ENCODE peak calls at places on chromosomes 5 and 9, in seven cellular contexts. A, N, T, C, K, M and B are unnamed samples.

GRCh38 chr9:130535818-130536521 is 43.4 kb upstream of the FUBP3 start:
- DNase-seq in A (no peak), N (no peak), T (no peak), C (peak; percentile 25), K (peak; percentile 90), M (no peak), B (no peak)

GRCh38 chr5:87826507-87826906 is 413.8 kb upstream of the CCNH start:
- DNase-seq in A (no peak), N (no peak), T (no peak), C (no peak), K (no peak), M (no peak), B (no peak)

GRCh38 chr5:61638476-61638875 is 306.4 kb downstream of the ZSWIM6 start:
- DNase-seq in A (no peak), N (no peak), T (no peak), C (no peak), K (no peak), M (no peak), B (no peak)

GRCh38 chr9:126207256-126207655 is 119.4 kb upstream of the MVB12B start:
- DNase-seq in A (no peak), N (no peak), T (no peak), C (no peak), K (no peak), M (no peak), B (no peak)

GRCh38 chr5:92605591-92605990 is 975.4 kb downstream of the NR2F1-AS1 start:
- DNase-seq in A (no peak), N (no peak), T (peak; percentile 30), C (no peak), K (no peak), M (no peak), B (no peak)

GRCh38 chr5:149745-150450 is 41.4 kb upstream of the LRRC14B start:
- DNase-seq in A (no peak), N (no peak), T (no peak), C (no peak), K (no peak), M (no peak), B (no peak)

GRCh38 chr5:56011835-56012234 is 17.1 kb upstream of the IL6ST start:
- DNase-seq in A (no peak), N (no peak), T (no peak), C (no peak), K (no peak), M (no peak), B (no peak)

GRCh38 chr5:172868924-172869565 is 35.0 kb downstream of the ERGIC1 start:
- DNase-seq in A (no peak), N (peak; percentile 21), T (peak; percentile 39), C (peak; percentile 64), K (peak; percentile 44), M (no peak), B (peak; percentile 36)

GRCh38 chr5:7529880-7530279 is 133.9 kb downstream of the ADCY2 start:
- DNase-seq in A (no peak), N (no peak), T (no peak), C (no peak), K (no peak), M (no peak), B (peak; percentile 20)

GRCh38 chr9:91212592-91213243 is 149.0 kb downstream of the AUH start:
- DNase-seq in A (no peak), N (no peak), T (no peak), C (no peak), K (no peak), M (no peak), B (no peak)

GRCh38 chr5:57441557-57441956 is 41.1 kb downstream of the ACTBL2 start:
- DNase-seq in A (no peak), N (no peak), T (no peak), C (no peak), K (peak; percentile 79), M (no peak), B (no peak)

GRCh38 chr5:132190161-132190817 is 37.4 kb downstream of the P4HA2 start:
- DNase-seq in A (no peak), N (peak; percentile 51), T (peak; percentile 87), C (peak; percentile 76), K (peak; percentile 85), M (no peak), B (peak; percentile 16)

GRCh38 chr5:33854733-33855151 is 37.0 kb downstream of the ADAMTS12 start:
- DNase-seq in A (no peak), N (no peak), T (no peak), C (peak; percentile 55), K (no peak), M (no peak), B (no peak)

GRCh38 chr9:95641591-95641990 is 124.8 kb upstream of the PTCH1 start:
- DNase-seq in A (no peak), N (no peak), T (no peak), C (no peak), K (peak; percentile 9), M (no peak), B (no peak)

GRCh38 chr5:171575808-171576207 is 156.4 kb downstream of the FGF18 start:
- DNase-seq in A (no peak), N (no peak), T (no peak), C (no peak), K (no peak), M (no peak), B (no peak)

GRCh38 chr5:170293273-170293672 is 4.3 kb downstream of the LCP2 start:
- DNase-seq in A (no peak), N (no peak), T (no peak), C (no peak), K (no peak), M (peak; percentile 87), B (no peak)

GRCh38 chr9:132592451-132592850 is 10.0 kb downstream of the BARHL1 start:
- DNase-seq in A (no peak), N (no peak), T (no peak), C (no peak), K (no peak), M (no peak), B (no peak)

GRCh38 chr9:114086607-114087006 is 8.5 kb upstream of the AMBP start:
- DNase-seq in A (peak; percentile 11), N (no peak), T (no peak), C (no peak), K (no peak), M (no peak), B (no peak)
- TF ChIP-seq JUND in A (no peak), N (no peak), T (no peak), C (no peak), K (no peak), M (no peak), B (no peak)

GRCh38 chr5:160162910-160163309 is 43.7 kb upstream of the PWWP2A start:
- DNase-seq in A (no peak), N (no peak), T (no peak), C (no peak), K (no peak), M (no peak), B (no peak)
- TF ChIP-seq JUND in A (no peak), N (no peak), T (no peak), C (no peak), K (no peak), M (no peak), B (no peak)

DNA sequence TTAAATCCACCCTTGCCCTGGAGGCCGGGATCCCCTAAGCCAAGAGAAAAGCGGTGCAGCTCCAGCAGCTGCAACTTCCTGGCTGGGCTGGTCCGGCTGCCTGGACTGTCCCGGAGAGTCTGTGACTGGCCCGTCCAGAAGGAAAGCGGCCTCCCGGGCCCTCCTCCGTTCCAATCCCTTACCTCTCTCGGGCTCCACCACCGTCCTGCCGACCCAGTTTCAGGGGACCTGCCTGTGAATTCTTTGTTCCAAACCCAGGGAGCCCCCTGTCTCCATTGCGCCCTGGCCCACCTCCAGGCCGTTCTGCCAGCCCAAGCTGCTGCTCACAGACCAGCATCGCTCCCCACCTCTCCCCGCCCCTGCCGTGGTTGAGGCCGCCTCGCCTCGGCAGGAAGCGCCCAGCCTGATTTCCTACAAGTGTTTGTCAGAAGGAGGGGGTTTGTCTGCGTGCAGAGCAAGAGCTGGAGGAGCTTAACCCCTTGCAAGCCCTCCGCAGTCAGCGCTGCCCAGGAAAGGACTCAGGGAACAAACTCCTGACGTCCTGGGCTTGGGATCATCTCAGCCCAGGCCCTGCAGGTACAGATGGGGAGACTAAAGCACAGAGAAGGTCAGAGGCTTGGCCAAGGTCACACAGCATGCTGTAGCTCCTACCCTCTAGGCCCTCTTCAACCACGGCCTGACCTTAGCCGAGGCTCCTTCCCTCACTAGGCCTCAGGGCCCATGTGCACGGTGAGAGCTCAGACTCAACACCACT is at the start of gene AKNA:
- DNase-seq in A (peak; percentile 71), N (no peak), T (no peak), C (no peak), K (no peak), M (no peak), B (no peak)
- TF ChIP-seq JUND in A (no peak), N (no peak), T (no peak), C (no peak), K (no peak), M (no peak), B (no peak)

DNA sequence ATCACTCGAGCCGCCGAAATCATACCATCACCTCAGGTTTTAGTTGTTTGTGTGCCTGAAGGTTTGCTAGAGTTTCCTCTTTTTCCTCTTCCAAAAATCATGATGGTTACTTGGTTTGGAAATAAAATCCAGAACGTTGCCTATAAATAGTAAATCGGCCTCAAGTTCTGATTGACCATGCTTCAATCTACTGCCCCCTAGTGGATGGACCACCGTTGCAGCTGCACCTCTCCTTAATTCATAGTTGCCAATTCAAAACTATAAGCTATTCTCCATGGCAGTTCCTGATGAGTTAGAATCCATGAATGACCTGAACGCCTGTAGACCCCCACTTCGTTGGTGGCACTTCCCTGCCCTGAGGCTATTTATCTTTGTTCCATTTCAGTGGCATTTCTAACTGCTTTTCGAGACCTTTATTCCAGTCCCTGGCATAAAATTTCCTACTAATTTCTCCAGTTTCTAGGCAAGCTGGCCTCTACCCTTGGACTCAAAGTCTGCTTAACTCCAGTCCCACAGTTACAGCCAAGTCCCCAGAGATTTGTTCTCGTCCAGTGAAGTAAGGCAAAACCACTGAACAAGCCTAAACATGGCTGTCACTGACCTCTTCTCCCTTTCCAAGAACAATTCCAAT is 422.6 kb downstream of the EFNA5 start:
- DNase-seq in A (peak; percentile 87), N (peak; percentile 53), T (peak; percentile 40), C (no peak), K (peak; percentile 44), M (peak; percentile 13), B (peak; percentile 72)
- TF ChIP-seq JUND in A (no peak), N (no peak), T (no peak), C (no peak), K (no peak), M (no peak), B (no peak)

DNA sequence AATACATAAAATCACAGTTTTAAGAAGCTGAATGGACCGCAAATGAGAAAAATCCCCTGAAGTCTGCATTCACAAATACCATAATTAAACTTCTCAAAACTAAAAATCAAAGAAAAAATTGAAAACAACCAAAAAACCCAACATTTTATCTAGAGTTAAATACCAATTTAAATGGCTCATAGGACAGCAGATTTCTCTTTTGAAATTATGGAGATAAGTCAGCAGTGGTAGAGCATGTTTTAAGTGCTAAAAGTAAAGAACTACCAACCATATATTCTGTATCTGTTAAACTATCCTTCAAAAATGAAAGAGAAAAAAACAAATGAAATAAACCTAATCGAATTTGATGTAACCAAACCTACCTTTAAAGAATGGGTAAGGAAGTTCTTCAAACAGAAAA is 862.8 kb downstream of the TAF11L14 start:
- DNase-seq in A (no peak), N (no peak), T (no peak), C (no peak), K (no peak), M (no peak), B (no peak)
- TF ChIP-seq JUND in A (no peak), N (no peak), T (no peak), C (no peak), K (no peak), M (no peak), B (no peak)